ENCODE peak calls at places on chromosome 7, in six cellular contexts. N is heart left ventricle, L is Peyer's patch, J is transverse colon, T is GM12878, M is suprapubic skin. X is an unnamed sample. For H3K4me1, the result is how much of the 10 kb centered on the place peaks cover.

GRCh38 chr7:16051561-16052280 is 365.2 kb upstream of the MEOX2 start:
- DNase-seq in M (no peak), L (no peak), T (no peak), N (peak), J (no peak), X (no peak)

GRCh38 chr7:12923971-12924370 is 236.5 kb downstream of the ARL4A start:
- DNase-seq in J (no peak), N (no peak), L (no peak), M (no peak), T (no peak), X (no peak)

GRCh38 chr7:8908889-8909288 is 475.5 kb downstream of the NXPH1 start:
- DNase-seq in L (no peak), J (no peak), M (no peak), N (no peak), T (no peak), X (no peak)

GRCh38 chr7:1548438-1548831 is 7.6 kb downstream of the TMEM184A start:
- DNase-seq in L (no peak), J (no peak), T (no peak), N (no peak), M (no peak), X (no peak)

GRCh38 chr7:82961240-82961639 is 201.4 kb downstream of the PCLO start:
- DNase-seq in T (no peak), J (no peak), L (no peak), N (no peak), M (no peak), X (no peak)

GRCh38 chr7:76131872-76132271 is 69.8 kb upstream of the SRRM3 start:
- DNase-seq in T (no peak), N (no peak), L (no peak), J (no peak), M (no peak), X (no peak)

GRCh38 chr7:68478326-68478725 is 1119.9 kb upstream of the AUTS2 start:
- DNase-seq in J (no peak), M (no peak), T (no peak), L (no peak), N (no peak), X (no peak)

GRCh38 chr7:83161186-83161585 is 1.5 kb downstream of the PCLO start:
- DNase-seq in T (no peak), M (no peak), N (no peak), L (no peak), J (no peak), X (no peak)

GRCh38 chr7:134315679-134316538 is 821 bp downstream of the SLC35B4 start:
- DNase-seq in L (no peak), M (no peak), N (no peak), J (no peak), T (no peak), X (peak)

GRCh38 chr7:38382627-38383026 is 109.2 kb upstream of the TARP start:
- DNase-seq in J (no peak), M (no peak), N (no peak), T (no peak), L (no peak), X (no peak)

GRCh38 chr7:460374-461117 is 59.1 kb downstream of the PDGFA start:
- DNase-seq in N (no peak), L (no peak), J (no peak), T (no peak), M (no peak), X (peak)

GRCh38 chr7:122702872-122703510 is at the start of gene RNF148:
- DNase-seq in L (no peak), J (no peak), T (no peak), M (no peak), N (no peak), X (no peak)

GRCh38 chr7:35255417-35255798 is 1.5 kb upstream of the TBX20 start:
- DNase-seq in T (no peak), M (no peak), J (no peak), N (no peak), L (no peak), X (no peak)

DNA sequence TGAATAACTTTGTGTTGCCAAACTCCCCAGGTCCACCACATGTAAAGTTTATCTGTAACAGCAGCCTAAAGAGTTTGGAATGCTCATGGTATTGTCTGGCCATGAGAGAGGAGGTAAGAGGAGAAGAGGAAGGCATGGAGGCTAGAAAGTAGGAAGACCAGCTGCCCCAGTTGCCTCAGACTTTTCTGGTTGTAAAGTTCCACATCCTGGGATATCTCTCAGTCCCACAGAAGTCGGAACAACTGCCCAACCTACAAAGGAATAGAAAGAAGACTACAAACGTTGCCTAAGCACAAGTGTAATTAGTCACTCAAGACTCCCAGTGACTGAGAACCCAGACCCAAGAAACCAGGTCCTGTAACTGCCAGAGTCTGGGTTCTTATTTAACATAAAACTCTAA is 47.3 kb downstream of the CREB3L2 start:
- DNase-seq in N (no peak), M (no peak), L (no peak), T (no peak), J (no peak), X (no peak)
- H3K4me1 ChIP-seq in N (half or more), M (under half), L (under half), T (under half), J (under half), X (under half)

GRCh38 chr7:93354815-93355214 is 122.6 kb downstream of the VPS50 start:
- DNase-seq in L (no peak), N (no peak), J (no peak), M (no peak), T (no peak), X (no peak)

GRCh38 chr7:93352881-93353280 is 120.7 kb downstream of the VPS50 start:
- DNase-seq in T (no peak), M (no peak), L (no peak), N (no peak), J (no peak), X (no peak)

DNA sequence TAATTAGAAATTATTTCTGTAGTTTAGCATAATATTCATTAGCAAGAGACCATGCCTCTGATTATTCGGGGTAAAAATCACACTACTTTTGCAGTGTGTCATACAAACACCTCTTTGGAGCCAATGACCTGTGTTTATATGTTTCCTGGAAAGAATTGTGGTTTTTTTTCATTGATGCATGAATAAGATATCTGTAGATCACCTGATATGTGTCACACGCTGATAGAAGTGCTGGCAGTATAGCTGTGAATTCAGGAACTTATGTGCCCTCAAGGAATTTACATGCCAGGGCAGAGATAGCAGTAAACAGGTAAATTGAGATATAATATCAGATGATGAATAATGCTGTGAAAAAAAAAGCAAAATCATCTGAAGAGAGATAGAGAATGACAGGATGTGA is 118.2 kb downstream of the VPS50 start:
- DNase-seq in L (no peak), N (no peak), J (no peak), T (no peak), M (no peak), X (no peak)
- TF ChIP-seq POLR2A in L (no peak), N (no peak), J (no peak), T (no peak), M (no peak), X (no peak)

DNA sequence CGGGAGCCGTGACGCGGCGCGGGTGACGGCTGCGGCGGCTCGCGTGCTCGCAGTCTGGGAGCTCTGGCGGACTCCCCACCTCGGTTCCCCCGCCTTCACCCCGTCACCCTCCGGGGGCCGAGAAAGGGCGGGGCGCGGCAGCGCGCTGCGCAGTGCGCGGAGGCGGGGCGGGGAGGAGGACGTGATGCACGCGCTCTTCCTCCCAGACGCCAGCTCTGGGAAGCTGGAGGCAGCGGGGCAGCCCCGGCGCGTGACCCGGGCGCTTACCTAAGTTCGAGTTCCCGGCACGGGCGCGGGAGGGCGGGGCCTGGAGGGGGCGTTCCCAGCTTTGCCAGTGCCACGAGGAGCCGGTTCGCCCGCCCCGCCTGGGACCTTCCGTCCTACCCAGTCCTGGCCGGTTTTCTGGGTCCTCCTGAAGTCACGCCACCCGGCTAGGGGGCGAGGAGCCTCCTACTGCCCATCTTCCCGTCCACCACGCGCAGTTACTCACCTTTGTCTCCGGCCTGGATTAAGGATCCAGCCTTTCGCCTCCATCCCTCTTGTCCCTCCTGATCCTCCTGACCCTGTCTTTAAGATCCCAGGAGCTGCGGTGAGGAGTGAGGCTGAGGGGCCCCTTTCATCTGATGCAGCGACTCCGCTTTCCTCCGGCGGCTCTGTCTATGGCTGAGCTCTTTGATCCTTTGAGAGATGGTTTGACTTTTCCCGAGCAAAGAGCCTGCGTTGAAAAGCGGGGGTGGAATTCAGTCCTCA is 443 bp upstream of the NAMPT start:
- DNase-seq in T (peak), N (peak), M (peak), L (peak), J (peak), X (peak)
- TF ChIP-seq CTCF in T (no peak), N (no peak), M (no peak), L (no peak), J (no peak), X (no peak)

GRCh38 chr7:129903935-129904334 is 48.8 kb downstream of the UBE2H start:
- DNase-seq in L (no peak), M (no peak), J (no peak), T (peak), N (no peak), X (no peak)
- H3K4me1 ChIP-seq in L (under half), M (under half), J (under half), T (under half), N (half or more), X (half or more)

GRCh38 chr7:152759655-152760383 is at the start of gene ACTR3B:
- DNase-seq in N (peak), L (peak), T (no peak), J (peak), M (peak), X (peak)
- TF ChIP-seq POLR2A in N (peak), L (peak), T (peak), J (no peak), M (peak), X (peak)

GRCh38 chr7:140661124-140661523 is 11.6 kb upstream of the ADCK2 start:
- DNase-seq in N (no peak), M (peak), L (no peak), T (no peak), J (peak), X (no peak)
- TF ChIP-seq CTCF in N (no peak), M (no peak), L (no peak), T (no peak), J (no peak), X (no peak)

GRCh38 chr7:111985802-111986201 is 220.4 kb downstream of the DOCK4 start:
- DNase-seq in J (no peak), T (no peak), L (no peak), N (no peak), M (no peak), X (no peak)
- H3K4me1 ChIP-seq in J (under half), T (under half), L (under half), N (under half), M (under half), X (under half)

GRCh38 chr7:6307762-6308161 is 35.3 kb upstream of the CYTH3 start:
- DNase-seq in N (no peak), L (no peak), M (no peak), J (no peak), T (no peak), X (no peak)

GRCh38 chr7:6299774-6300173 is 27.4 kb upstream of the CYTH3 start:
- DNase-seq in M (no peak), J (no peak), N (no peak), L (no peak), T (no peak), X (no peak)

GRCh38 chr7:6310594-6310993 is 38.2 kb upstream of the CYTH3 start:
- DNase-seq in T (no peak), N (no peak), J (no peak), M (no peak), L (no peak), X (no peak)

GRCh38 chr7:6306471-6306870 is 34.0 kb upstream of the CYTH3 start:
- DNase-seq in M (no peak), L (no peak), T (no peak), N (no peak), J (no peak), X (no peak)

GRCh38 chr7:6305330-6305729 is 32.9 kb upstream of the CYTH3 start:
- DNase-seq in M (no peak), L (no peak), N (no peak), J (no peak), T (no peak), X (no peak)
- TF ChIP-seq POLR2A in M (no peak), L (no peak), N (no peak), J (no peak), T (no peak), X (no peak)